ENCODE peak calls at places on chromosomes 11 and 22, in six cellular contexts. C is bronchial epithelial cell, B is dorsolateral prefrontal cortex, S is GM20000, K is kidney, T is A549. H is an unnamed sample.

GRCh38 chr22:17239156-17239701 is 20.0 kb upstream of the ADA2 start:
- DNase-seq in K (peak), C (no peak), B (no peak), T (no peak), S (no peak), H (no peak)

GRCh38 chr11:32325187-32325586 is 110.2 kb downstream of the WT1 start:
- DNase-seq in T (no peak), C (no peak), S (no peak), K (no peak), B (no peak), H (no peak)

GRCh38 chr11:45684440-45684839 is 19.0 kb upstream of the CHST1 start:
- DNase-seq in T (no peak), K (no peak), S (no peak), B (no peak), C (no peak), H (no peak)

GRCh38 chr22:29167032-29167911 is 38.4 kb upstream of the EMID1 start:
- DNase-seq in S (peak), T (no peak), C (no peak), K (peak), B (no peak), H (no peak)

GRCh38 chr11:131300304-131300703 is 70.1 kb upstream of the NTM start:
- DNase-seq in T (no peak), C (no peak), S (no peak), K (no peak), B (no peak), H (no peak)

GRCh38 chr11:28767574-28767973 is 659.4 kb downstream of the METTL15 start:
- DNase-seq in K (no peak), B (no peak), T (peak), S (no peak), C (peak), H (no peak)

GRCh38 chr11:57330029-57330428 is 5.3 kb upstream of the TNKS1BP1 start:
- DNase-seq in K (no peak), C (no peak), T (no peak), B (no peak), S (no peak), H (no peak)

GRCh38 chr11:40130427-40130826 is 1329.0 kb downstream of the LRRC4C start:
- DNase-seq in C (no peak), B (no peak), S (no peak), T (no peak), K (no peak), H (peak)

GRCh38 chr11:34075178-34075820 is 23.8 kb downstream of the CAPRIN1 start:
- DNase-seq in S (no peak), B (no peak), K (no peak), C (peak), T (no peak), H (no peak)

GRCh38 chr11:67268036-67268683 is 1.9 kb downstream of the GRK2 start:
- DNase-seq in K (peak), C (no peak), B (no peak), T (no peak), S (peak), H (no peak)

GRCh38 chr11:45079943-45080719 is 66.3 kb upstream of the PRDM11 start:
- DNase-seq in K (peak), S (peak), T (no peak), C (no peak), B (peak), H (no peak)

GRCh38 chr11:100978442-100978841 is 151.2 kb downstream of the PGR start:
- DNase-seq in K (no peak), S (no peak), C (no peak), B (no peak), T (no peak), H (no peak)

GRCh38 chr22:19634206-19634536 is 80.1 kb upstream of the SEPTIN5 start:
- DNase-seq in B (no peak), S (no peak), T (no peak), K (peak), C (no peak), H (no peak)

GRCh38 chr22:18970180-18970947 is 34.3 kb upstream of the PRODH start:
- DNase-seq in K (peak), S (peak), B (no peak), T (peak), C (no peak), H (peak)

GRCh38 chr11:132238331-132238730 is 867.9 kb downstream of the NTM start:
- DNase-seq in C (no peak), B (no peak), K (no peak), T (no peak), S (no peak), H (no peak)

GRCh38 chr11:62295504-62295903 is 3.4 kb downstream of the SCGB1D4 start:
- DNase-seq in B (no peak), S (no peak), C (peak), K (no peak), T (peak), H (peak)

GRCh38 chr22:17655289-17655688 is 16.7 kb downstream of the BCL2L13 start:
- DNase-seq in S (no peak), K (no peak), C (no peak), B (no peak), T (no peak), H (no peak)

GRCh38 chr11:113148076-113148475 is 166.3 kb upstream of the TTC12 start:
- DNase-seq in T (no peak), K (no peak), B (no peak), S (no peak), C (no peak), H (no peak)

GRCh38 chr11:93902921-93903320 is 52.5 kb upstream of the VSTM5 start:
- DNase-seq in K (no peak), C (peak), T (no peak), B (no peak), S (no peak), H (no peak)

DNA sequence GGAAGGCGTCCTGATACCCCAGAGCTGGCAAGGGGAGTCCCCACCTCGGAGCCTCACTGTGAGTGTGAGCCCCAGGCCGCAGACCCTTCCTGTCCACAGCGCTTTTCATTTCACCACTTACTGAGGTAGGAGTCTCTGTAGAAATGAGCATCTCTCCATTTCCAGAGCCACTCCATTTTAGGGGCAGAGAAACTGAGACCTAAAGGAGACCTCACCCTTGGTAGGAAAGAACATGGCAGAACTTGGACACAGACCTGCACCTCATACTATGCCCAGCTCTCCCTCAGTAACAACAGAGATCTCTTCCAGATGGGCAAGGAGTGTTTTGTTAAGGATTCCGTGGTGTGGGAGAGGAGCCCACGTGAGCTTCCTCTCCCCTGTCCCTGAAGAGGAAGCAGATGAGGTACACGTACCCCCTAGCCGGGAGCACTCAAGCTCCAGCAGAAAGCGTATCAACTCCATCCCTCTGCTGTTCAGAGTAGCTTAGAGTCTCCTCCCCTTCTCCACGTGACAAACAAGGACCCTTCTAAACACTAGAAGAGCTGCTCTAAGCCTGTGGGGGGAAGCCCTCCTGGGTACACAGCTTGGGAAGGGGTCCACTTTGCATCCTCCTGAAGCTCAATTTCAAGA is 531 bp upstream of the VSIG2 start:
- DNase-seq in T (no peak), K (no peak), S (no peak), B (no peak), C (no peak), H (no peak)
- TF ChIP-seq CTCF in T (no peak), K (no peak), S (no peak), B (no peak), C (no peak), H (no peak)

GRCh38 chr11:10893713-10894112 is 35.9 kb upstream of the ZBED5 start:
- DNase-seq in C (peak), B (no peak), T (peak), K (no peak), S (no peak), H (no peak)
- TF ChIP-seq CTCF in C (peak), B (no peak), T (no peak), K (no peak), S (no peak), H (no peak)

GRCh38 chr11:130122141-130122575 is 37.4 kb upstream of the ST14 start:
- DNase-seq in S (no peak), B (no peak), K (no peak), T (no peak), C (peak), H (no peak)

GRCh38 chr11:130125638-130126037 is 33.9 kb upstream of the ST14 start:
- DNase-seq in S (no peak), T (no peak), K (no peak), B (no peak), C (peak), H (no peak)

GRCh38 chr11:130121430-130121978 is 38.1 kb upstream of the ST14 start:
- DNase-seq in S (no peak), T (no peak), K (no peak), C (peak), B (no peak), H (no peak)

GRCh38 chr11:130123414-130124040 is 36.1 kb upstream of the ST14 start:
- DNase-seq in B (no peak), C (no peak), K (peak), S (no peak), T (no peak), H (no peak)

GRCh38 chr11:130124096-130124495 is 35.5 kb upstream of the ST14 start:
- DNase-seq in S (no peak), T (peak), K (peak), C (peak), B (peak), H (no peak)
- TF ChIP-seq CTCF in S (no peak), T (no peak), K (no peak), C (peak), B (no peak), H (no peak)

GRCh38 chr11:1459739-1460395 is 26.7 kb downstream of the MOB2 start:
- DNase-seq in C (no peak), T (no peak), K (no peak), S (no peak), B (no peak), H (no peak)

GRCh38 chr11:1457326-1457680 is 29.3 kb downstream of the MOB2 start:
- DNase-seq in C (no peak), T (no peak), S (no peak), K (no peak), B (no peak), H (no peak)

GRCh38 chr11:1459219-1459575 is 27.4 kb downstream of the MOB2 start:
- DNase-seq in K (no peak), C (no peak), S (no peak), T (no peak), B (no peak), H (no peak)

GRCh38 chr11:1457856-1458255 is 28.7 kb downstream of the MOB2 start:
- DNase-seq in C (no peak), B (no peak), S (no peak), T (no peak), K (no peak), H (no peak)

GRCh38 chr11:1458340-1459218 is 28.0 kb downstream of the MOB2 start:
- DNase-seq in K (peak), C (peak), B (peak), S (no peak), T (peak), H (peak)
- TF ChIP-seq CTCF in K (no peak), C (peak), B (peak), S (no peak), T (peak), H (peak)

GRCh38 chr11:64620286-64620962 is 29.4 kb downstream of the SLC22A12 start:
- DNase-seq in S (no peak), B (no peak), C (no peak), T (no peak), K (no peak), H (no peak)
- TF ChIP-seq CTCF in S (no peak), B (no peak), C (no peak), T (no peak), K (no peak), H (no peak)

GRCh38 chr22:46126853-46127385 is 23.4 kb upstream of the PPARA start:
- DNase-seq in C (no peak), B (no peak), T (no peak), S (no peak), K (no peak), H (no peak)
- TF ChIP-seq CTCF in C (no peak), B (no peak), T (no peak), S (no peak), K (no peak), H (no peak)